ENCODE peak calls at places on chromosome 5, in four cellular contexts. D, O, K and A are unnamed samples.

GRCh38 chr5:83042507-83042906 is 34.7 kb downstream of the TMEM167A start:
- DNase-seq in K (no peak), D (no peak), O (no peak), A (no peak)

GRCh38 chr5:34490501-34491250 is 165.5 kb upstream of the RAI14 start:
- DNase-seq in O (peak), K (no peak), D (no peak), A (no peak)

GRCh38 chr5:55234171-55234700 is 828 bp upstream of the CCNO start:
- DNase-seq in D (no peak), O (no peak), K (no peak), A (no peak)

GRCh38 chr5:132890817-132891216 is 17.3 kb downstream of the LEAP2 start:
- DNase-seq in O (no peak), D (no peak), K (no peak), A (no peak)

GRCh38 chr5:5572983-5573797 is 150.7 kb downstream of the ICE1 start:
- DNase-seq in K (no peak), O (no peak), D (no peak), A (no peak)

GRCh38 chr5:17330386-17330785 is 113.0 kb downstream of the BASP1 start:
- DNase-seq in K (no peak), D (peak), O (no peak), A (peak)

GRCh38 chr5:130724658-130725057 is 440.4 kb downstream of the HINT1 start:
- DNase-seq in D (no peak), K (no peak), O (no peak), A (no peak)

GRCh38 chr5:177124486-177124991 is 9.0 kb upstream of the NSD1 start:
- DNase-seq in D (no peak), K (no peak), O (no peak), A (no peak)

GRCh38 chr5:122091942-122092600 is 14.0 kb upstream of the LOX start:
- DNase-seq in D (no peak), O (no peak), K (no peak), A (no peak)

GRCh38 chr5:77974576-77974975 is 198.4 kb upstream of the TBCA start:
- DNase-seq in O (no peak), K (no peak), D (no peak), A (no peak)

GRCh38 chr5:89534331-89534730 is 651.3 kb upstream of the MEF2C start:
- DNase-seq in K (no peak), O (no peak), D (no peak), A (no peak)

GRCh38 chr5:175321927-175322532 is 122.0 kb downstream of the DRD1 start:
- DNase-seq in K (no peak), O (peak), D (peak), A (peak)

GRCh38 chr5:32369542-32370155 is 56.9 kb upstream of the MTMR12 start:
- DNase-seq in O (no peak), D (no peak), K (no peak), A (no peak)

GRCh38 chr5:144414232-144414631 is 243.6 kb downstream of the KCTD16 start:
- DNase-seq in K (no peak), D (no peak), O (no peak), A (no peak)

GRCh38 chr5:36264202-36264760 is 22.6 kb upstream of the NADK2 start:
- DNase-seq in O (no peak), K (no peak), D (no peak), A (no peak)

GRCh38 chr5:62017092-62017491 is 288.9 kb upstream of the KIF2A start:
- DNase-seq in D (no peak), K (no peak), O (no peak), A (no peak)

GRCh38 chr5:177496111-177497010 is 1.0 kb downstream of the PDLIM7 start:
- DNase-seq in K (no peak), O (peak), D (peak), A (no peak)

GRCh38 chr5:135208555-135209494 is 174.8 kb upstream of the PITX1 start:
- DNase-seq in D (no peak), K (no peak), O (peak), A (no peak)

GRCh38 chr5:173056783-173057061 is 570 bp downstream of the CREBRF start:
- DNase-seq in O (no peak), K (no peak), D (no peak), A (peak)

GRCh38 chr5:154197801-154198461 is 7.4 kb downstream of the GALNT10 start:
- DNase-seq in O (peak), K (no peak), D (peak), A (no peak)

GRCh38 chr5:104533498-104533897 is 970.9 kb upstream of the NUDT12 start:
- DNase-seq in O (no peak), K (no peak), D (no peak), A (no peak)